ENCODE peak calls at places on chromosome 22, in nine cellular contexts. C is stimulated activated CD4-positive, alpha-beta T cell treated with anti-CD3 and anti-CD28 coated beads, Interleukin-2, amount 100 ng/mL, for 48 hours; Q is NCI-H524; J is foreskin fibroblast; D is activated T-cell treated with anti-CD3 and anti-CD28 coated beads for 1 hour; A is renal cortical epithelial cell; W is RWPE1; I is ecto neural progenitor cell; O is stimulated activated CD8-positive, alpha-beta memory T cell treated with anti-CD3 and anti-CD28 coated beads, Interleukin-7, amount 100 ng/mL, for 48 hours. G is an unnamed sample.

GRCh38 chr22:36355894-36356293 is 31.9 kb downstream of the MYH9 start:
- DNase-seq in C (no peak), Q (no peak), J (peak; percentile 4), D (no peak), A (no peak), W (no peak), I (no peak), O (no peak), G (no peak)

GRCh38 chr22:47199261-47199948 is 437.0 kb downstream of the TBC1D22A start:
- DNase-seq in C (no peak), Q (no peak), J (no peak), D (no peak), A (no peak), W (no peak), I (peak; percentile 31), O (no peak), G (no peak)

GRCh38 chr22:40535189-40535512 is 101.4 kb downstream of the MRTFA start:
- DNase-seq in C (no peak), Q (no peak), J (no peak), D (no peak), A (no peak), W (no peak), I (no peak), O (no peak), G (no peak)

GRCh38 chr22:37362618-37363017 is 64.7 kb downstream of the ELFN2 start:
- DNase-seq in C (no peak), Q (no peak), J (peak; percentile 63), D (no peak), A (no peak), W (no peak), I (no peak), O (no peak), G (no peak)

GRCh38 chr22:27971926-27972325 is 52.9 kb upstream of the PITPNB start:
- DNase-seq in C (no peak), Q (no peak), J (no peak), D (no peak), A (no peak), W (no peak), I (no peak), O (no peak), G (no peak)

GRCh38 chr22:35219012-35219411 is 38.3 kb upstream of the HMGXB4 start:
- DNase-seq in C (no peak), Q (no peak), J (peak; percentile 32), D (no peak), A (peak; percentile 69), W (peak; percentile 18), I (no peak), O (no peak), G (no peak)

GRCh38 chr22:19361501-19362103 is 69.9 kb downstream of the HIRA start:
- DNase-seq in C (no peak), Q (no peak), J (no peak), D (no peak), A (peak; percentile 82), W (no peak), I (no peak), O (no peak), G (no peak)

GRCh38 chr22:20010307-20011122 is 6.1 kb downstream of the ARVCF start:
- DNase-seq in C (no peak), Q (no peak), J (no peak), D (no peak), A (no peak), W (no peak), I (no peak), O (no peak), G (no peak)

GRCh38 chr22:30014244-30014643 is 66.0 kb upstream of the HORMAD2 start:
- DNase-seq in C (no peak), Q (no peak), J (no peak), D (no peak), A (no peak), W (no peak), I (no peak), O (no peak), G (no peak)

GRCh38 chr22:20952544-20953341 is 14.3 kb upstream of the AIFM3 start:
- DNase-seq in C (no peak), Q (peak; percentile 81), J (no peak), D (no peak), A (no peak), W (no peak), I (no peak), O (no peak), G (no peak)

GRCh38 chr22:28373841-28374240 is 305.8 kb downstream of the TTC28 start:
- DNase-seq in C (no peak), Q (no peak), J (peak; percentile 30), D (no peak), A (peak; percentile 25), W (no peak), I (no peak), O (no peak), G (no peak)

GRCh38 chr22:26922804-26923203 is 265.4 kb downstream of the MIAT start:
- DNase-seq in C (no peak), Q (no peak), J (no peak), D (no peak), A (no peak), W (peak; percentile 11), I (peak; percentile 56), O (no peak), G (no peak)

GRCh38 chr22:27476729-27477128 is 324.8 kb downstream of the MN1 start:
- DNase-seq in C (no peak), Q (no peak), J (peak; percentile 78), D (no peak), A (peak; percentile 82), W (peak; percentile 86), I (no peak), O (no peak), G (no peak)

GRCh38 chr22:20432244-20432686 is 5.4 kb downstream of the SCARF2 start:
- DNase-seq in C (no peak), Q (no peak), J (no peak), D (no peak), A (no peak), W (no peak), I (no peak), O (no peak), G (no peak)

GRCh38 chr22:24157783-24158170 is 23.5 kb upstream of the SUSD2 start:
- DNase-seq in C (no peak), Q (no peak), J (no peak), D (no peak), A (no peak), W (no peak), I (no peak), O (no peak), G (no peak)

GRCh38 chr22:28497188-28497587 is 182.5 kb downstream of the TTC28 start:
- DNase-seq in C (no peak), Q (no peak), J (peak; percentile 5), D (no peak), A (peak; percentile 14), W (no peak), I (no peak), O (no peak), G (no peak)

GRCh38 chr22:49368976-49369725 is 458.5 kb downstream of the BRD1 start:
- DNase-seq in C (no peak), Q (peak; percentile 13), J (no peak), D (no peak), A (no peak), W (no peak), I (peak; percentile 26), O (no peak), G (no peak)

GRCh38 chr22:39469326-39469680 is 12.5 kb downstream of the MGAT3 start:
- DNase-seq in C (no peak), Q (no peak), J (no peak), D (no peak), A (no peak), W (no peak), I (no peak), O (no peak), G (no peak)

GRCh38 chr22:33335611-33336279 is 277.6 kb upstream of the SYN3 start:
- DNase-seq in C (no peak), Q (no peak), J (no peak), D (no peak), A (peak; percentile 97), W (no peak), I (no peak), O (no peak), G (no peak)

GRCh38 chr22:23072035-23072910 is 2.0 kb downstream of the GNAZ start:
- DNase-seq in C (no peak), Q (no peak), J (peak; percentile 74), D (no peak), A (no peak), W (no peak), I (no peak), O (no peak), G (no peak)

GRCh38 chr22:30640361-30640760 is 4.8 kb downstream of the SLC35E4 start:
- DNase-seq in C (no peak), Q (no peak), J (peak; percentile 46), D (no peak), A (no peak), W (no peak), I (no peak), O (no peak), G (no peak)

GRCh38 chr22:46091277-46091977 is 58.9 kb upstream of the PPARA start:
- DNase-seq in C (no peak), Q (no peak), J (no peak), D (no peak), A (no peak), W (no peak), I (no peak), O (no peak), G (no peak)

GRCh38 chr22:40654522-40655167 is 18.1 kb upstream of the MRTFA start:
- DNase-seq in C (no peak), Q (peak; percentile 56), J (peak; percentile 85), D (no peak), A (peak; percentile 70), W (peak; percentile 14), I (no peak), O (no peak), G (no peak)

GRCh38 chr22:44182591-44183588 is 2.2 kb downstream of the PARVG start:
- DNase-seq in C (peak; percentile 18), Q (no peak), J (no peak), D (peak; percentile 18), A (no peak), W (no peak), I (no peak), O (peak; percentile 26), G (peak; percentile 34)

GRCh38 chr22:32331918-32332725 is 25.5 kb upstream of the RFPL3 start:
- DNase-seq in C (no peak), Q (no peak), J (no peak), D (no peak), A (no peak), W (no peak), I (peak; percentile 43), O (no peak), G (no peak)

GRCh38 chr22:23904855-23905254 is 10.7 kb downstream of the MIF start:
- DNase-seq in C (no peak), Q (no peak), J (peak; percentile 21), D (no peak), A (no peak), W (no peak), I (no peak), O (no peak), G (no peak)

GRCh38 chr22:44186737-44187136 is 6.0 kb downstream of the PARVG start:
- DNase-seq in C (no peak), Q (no peak), J (no peak), D (no peak), A (no peak), W (no peak), I (no peak), O (no peak), G (no peak)

GRCh38 chr22:39144101-39144815 is 8.2 kb downstream of the CBX7 start:
- DNase-seq in C (peak; percentile 26), Q (no peak), J (peak; percentile 44), D (peak; percentile 36), A (no peak), W (no peak), I (peak; percentile 47), O (no peak), G (peak; percentile 44)

GRCh38 chr22:49282596-49282995 is 545.1 kb downstream of the BRD1 start:
- DNase-seq in C (no peak), Q (no peak), J (no peak), D (no peak), A (no peak), W (no peak), I (no peak), O (no peak), G (no peak)